ENCODE peak calls at places on chromosomes 6 and 20, in seven cellular contexts. O, L, I, F, C, E and R are unnamed samples.

GRCh38 chr6:154276810-154277577 is 79.6 kb downstream of the IPCEF1 start:
- DNase-seq in O (no peak), E (no peak), L (peak), I (no peak), F (no peak), C (no peak), R (no peak)

GRCh38 chr20:51008718-51009117 is 14.2 kb downstream of the KCNG1 start:
- DNase-seq in F (no peak), I (peak), L (no peak), C (no peak), E (no peak), O (no peak), R (no peak)

GRCh38 chr6:111843347-111844147 is 29.7 kb downstream of the FYN start:
- DNase-seq in L (no peak), F (no peak), C (no peak), O (peak), E (no peak), I (no peak), R (no peak)

GRCh38 chr6:142856857-142857608 is 87.9 kb downstream of the HIVEP2 start:
- DNase-seq in E (no peak), L (no peak), O (peak), F (no peak), I (no peak), C (no peak), R (no peak)

GRCh38 chr6:65410309-65410708 is 296.7 kb downstream of the EYS start:
- DNase-seq in E (no peak), C (no peak), F (no peak), O (no peak), L (no peak), I (no peak), R (no peak)

GRCh38 chr6:83270971-83271714 is 78.0 kb downstream of the RWDD2A start:
- DNase-seq in E (no peak), L (no peak), I (no peak), C (no peak), F (no peak), O (no peak), R (no peak)

GRCh38 chr20:18719426-18719825 is 94.2 kb upstream of the SCP2D1 start:
- DNase-seq in E (no peak), L (no peak), F (no peak), O (no peak), I (no peak), C (no peak), R (no peak)

GRCh38 chr20:11797161-11797560 is 120.5 kb upstream of the BTBD3 start:
- DNase-seq in I (no peak), O (no peak), C (no peak), F (no peak), L (no peak), E (no peak), R (no peak)

GRCh38 chr20:20198011-20198410 is 145.7 kb downstream of the CFAP61 start:
- DNase-seq in E (no peak), L (no peak), O (no peak), C (no peak), I (no peak), F (no peak), R (no peak)

GRCh38 chr6:95596021-95596420 is 18.7 kb downstream of the MANEA start:
- DNase-seq in F (no peak), E (no peak), I (no peak), L (no peak), C (no peak), O (no peak), R (no peak)

GRCh38 chr6:27479319-27480182 is 6.6 kb upstream of the ZNF184 start:
- DNase-seq in I (peak), O (peak), C (peak), E (peak), L (peak), F (peak), R (peak)

GRCh38 chr20:4160761-4161305 is 145.5 kb upstream of the RNF24 start:
- DNase-seq in L (no peak), E (no peak), I (no peak), O (no peak), C (no peak), F (no peak), R (peak)

GRCh38 chr6:7809346-7809745 is 83.4 kb downstream of the BMP6 start:
- DNase-seq in O (no peak), F (no peak), I (no peak), L (no peak), C (no peak), E (no peak), R (no peak)

GRCh38 chr6:110529355-110529754 is 52.9 kb upstream of the SLC22A16 start:
- DNase-seq in E (no peak), O (no peak), F (no peak), I (no peak), C (no peak), L (no peak), R (no peak)

GRCh38 chr20:47725248-47725973 is 59.9 kb downstream of the SULF2 start:
- DNase-seq in C (peak), I (peak), F (peak), O (peak), E (peak), L (peak), R (peak)

GRCh38 chr6:28758046-28758817 is 165.6 kb downstream of the TRIM27 start:
- DNase-seq in L (peak), O (no peak), I (no peak), C (no peak), E (no peak), F (no peak), R (no peak)

GRCh38 chr6:168605964-168606363 is 165.0 kb downstream of the SMOC2 start:
- DNase-seq in I (no peak), F (no peak), E (no peak), O (no peak), C (no peak), L (no peak), R (no peak)

GRCh38 chr6:30879684-30880427 is 4.5 kb upstream of the DDR1 start:
- DNase-seq in O (no peak), C (no peak), I (no peak), E (no peak), F (no peak), L (no peak), R (no peak)

GRCh38 chr6:118705799-118706481 is 54.5 kb upstream of the CEP85L start:
- DNase-seq in F (no peak), E (peak), O (no peak), C (no peak), L (no peak), I (no peak), R (no peak)

GRCh38 chr20:39070484-39071231 is 108.5 kb downstream of the DHX35 start:
- DNase-seq in I (no peak), L (no peak), E (no peak), C (no peak), F (no peak), O (no peak), R (no peak)

GRCh38 chr20:38987777-38988176 is 25.6 kb downstream of the DHX35 start:
- DNase-seq in I (no peak), F (no peak), L (no peak), O (no peak), C (no peak), E (no peak), R (no peak)

GRCh38 chr6:139778688-139779087 is 404.2 kb upstream of the CITED2 start:
- DNase-seq in C (no peak), E (no peak), I (no peak), F (no peak), O (no peak), L (no peak), R (no peak)

GRCh38 chr6:166415833-166416347 is 33.1 kb upstream of the MPC1 start:
- DNase-seq in E (no peak), I (no peak), O (no peak), F (no peak), L (no peak), C (no peak), R (no peak)

GRCh38 chr6:56864171-56864616 is 90.7 kb upstream of the BEND6 start:
- DNase-seq in C (no peak), L (no peak), E (no peak), I (no peak), F (no peak), O (no peak), R (no peak)

GRCh38 chr6:101666256-101666655 is 272.7 kb downstream of the GRIK2 start:
- DNase-seq in F (no peak), I (no peak), O (no peak), L (peak), C (no peak), E (no peak), R (no peak)

GRCh38 chr6:116876635-116877611 is at the start of gene RFX6:
- DNase-seq in E (no peak), C (no peak), L (no peak), O (no peak), I (peak), F (no peak), R (peak)

GRCh38 chr6:161523367-161523766 is 249.5 kb upstream of the AGPAT4 start:
- DNase-seq in F (no peak), C (no peak), I (no peak), E (no peak), O (no peak), L (no peak), R (no peak)

GRCh38 chr6:160996316-160996715 is 4.7 kb downstream of the MAP3K4 start:
- DNase-seq in C (no peak), I (no peak), F (no peak), L (no peak), E (no peak), O (no peak), R (no peak)

GRCh38 chr20:23412026-23412425 is 9.3 kb downstream of the NAPB start:
- DNase-seq in E (no peak), I (no peak), O (no peak), L (peak), F (no peak), C (no peak), R (no peak)

DNA sequence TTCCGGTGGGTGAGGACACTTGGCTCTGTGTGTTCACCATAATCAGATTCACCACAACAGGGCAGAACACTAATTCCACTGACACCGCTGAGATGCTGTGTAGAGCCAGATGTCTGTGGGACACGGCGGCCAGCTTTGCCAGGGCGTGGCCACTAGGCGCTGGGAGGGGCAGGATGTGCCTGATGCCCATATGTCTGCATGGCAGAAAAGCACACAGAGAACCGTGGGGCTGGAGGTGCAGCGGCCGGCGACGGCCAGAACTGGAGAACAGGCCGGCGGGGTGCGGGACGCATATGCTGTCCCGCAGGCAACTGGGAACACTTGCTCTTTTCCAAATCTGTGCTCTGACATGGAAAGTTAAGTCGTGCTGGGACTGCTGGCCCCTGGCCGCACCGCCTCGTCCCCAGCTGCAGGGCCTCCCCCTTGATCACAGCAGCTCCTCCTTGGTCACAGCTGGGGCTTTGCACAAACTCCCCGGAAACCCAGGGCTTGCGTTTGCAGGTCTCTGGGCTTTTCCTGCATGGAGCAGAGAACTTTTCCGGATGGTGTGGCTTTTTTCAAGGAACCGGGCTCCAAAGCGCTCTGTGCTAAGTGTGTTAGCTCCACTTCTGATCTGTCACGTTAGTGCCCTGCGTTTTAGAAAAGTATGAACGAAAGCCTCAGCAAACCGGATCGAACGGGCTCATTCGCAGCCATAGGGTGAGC is 31.1 kb downstream of the NTSR1 start:
- DNase-seq in C (peak), E (no peak), O (peak), I (peak), L (no peak), F (no peak), R (no peak)
- H3K4me3 ChIP-seq in C (peak), E (no peak), O (peak), I (no peak), L (no peak), F (no peak), R (no peak)

DNA sequence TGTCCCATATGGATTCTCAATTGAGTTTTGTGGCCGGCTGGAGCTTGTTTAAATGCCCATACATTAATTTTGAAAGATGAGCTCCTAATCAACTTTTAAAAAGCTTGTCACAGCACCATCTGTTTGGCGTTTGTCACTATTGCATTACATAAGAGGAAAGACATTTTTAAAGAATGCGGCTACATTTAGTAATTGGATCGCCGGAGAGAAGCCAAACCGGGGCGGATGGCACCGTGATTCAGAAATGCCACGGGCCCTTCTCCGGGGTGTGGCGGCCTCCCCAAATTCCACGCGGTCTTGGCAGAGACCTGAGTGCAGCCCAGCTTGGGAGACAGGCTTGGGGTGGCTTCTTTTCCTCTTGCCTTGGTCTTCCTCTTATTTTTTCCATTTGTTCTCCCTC is 67.7 kb upstream of the ZNFX1 start:
- DNase-seq in C (peak), O (no peak), F (no peak), L (peak), I (no peak), E (no peak), R (no peak)
- H3K27ac ChIP-seq in C (peak), O (no peak), F (no peak), L (peak), I (no peak), E (no peak), R (no peak)

GRCh38 chr6:39050453-39051112 is 2.0 kb downstream of the GLP1R start:
- DNase-seq in E (no peak), F (no peak), L (no peak), C (no peak), O (no peak), I (no peak), R (no peak)

GRCh38 chr6:39047434-39048327 is 900 bp upstream of the GLP1R start:
- DNase-seq in F (no peak), L (no peak), I (no peak), C (no peak), E (no peak), O (no peak), R (no peak)

GRCh38 chr6:39049575-39050283 is 1.1 kb downstream of the GLP1R start:
- DNase-seq in O (no peak), C (no peak), F (no peak), E (no peak), L (no peak), I (no peak), R (no peak)

GRCh38 chr6:39051399-39052122 is 3.0 kb downstream of the GLP1R start:
- DNase-seq in L (no peak), E (no peak), F (no peak), I (no peak), O (no peak), C (no peak), R (no peak)

DNA sequence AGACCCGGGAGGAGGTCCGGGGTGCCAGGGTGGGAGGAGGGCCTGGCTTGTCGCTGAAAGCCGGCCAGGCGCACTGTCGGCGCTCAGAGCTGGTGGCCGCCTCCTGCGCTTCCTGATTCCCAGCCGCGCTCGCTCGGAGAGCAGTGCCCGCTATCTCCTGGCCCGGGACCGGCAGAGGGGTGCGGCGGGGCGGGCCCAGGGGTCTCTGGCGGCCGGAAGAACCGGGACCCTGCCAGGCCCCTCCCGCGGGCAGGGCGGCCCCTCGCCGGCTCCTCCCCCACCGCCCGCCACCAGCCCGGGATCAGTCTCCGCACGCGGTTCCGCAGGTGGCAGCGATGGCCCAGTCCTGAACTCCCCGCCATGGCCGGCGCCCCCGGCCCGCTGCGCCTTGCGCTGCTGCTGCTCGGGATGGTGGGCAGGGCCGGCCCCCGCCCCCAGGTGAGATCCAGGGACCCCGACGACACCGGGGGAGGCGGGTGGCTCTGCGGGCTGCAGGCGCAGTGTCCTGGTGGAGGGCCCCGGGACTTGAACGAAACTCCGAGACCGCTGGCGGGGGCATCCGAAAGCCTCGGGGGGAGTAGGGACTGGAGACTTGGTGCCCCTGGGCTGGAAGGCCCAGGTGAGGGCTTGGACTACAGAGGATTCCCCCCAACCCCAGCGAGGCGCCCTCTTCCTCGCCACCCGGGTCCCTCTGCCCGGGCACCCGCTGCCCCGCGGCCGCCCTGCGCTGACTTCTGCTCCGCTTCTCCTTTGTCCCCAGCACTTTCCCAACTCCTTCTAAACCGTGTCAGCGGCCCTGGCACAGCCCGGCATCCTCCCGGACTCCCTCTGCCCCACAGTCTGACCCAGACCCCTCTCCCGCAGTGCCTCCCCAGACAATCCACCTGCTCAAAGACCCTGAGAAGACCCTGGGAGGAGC is at the start of gene GLP1R:
- DNase-seq in L (no peak), C (peak), I (no peak), O (no peak), E (peak), F (no peak), R (no peak)
- H3K4me3 ChIP-seq in L (peak), C (peak), I (peak), O (peak), E (peak), F (peak), R (no peak)

GRCh38 chr6:79617521-79617941 is 13.6 kb upstream of the SH3BGRL2 start:
- DNase-seq in L (no peak), F (no peak), I (no peak), O (no peak), C (no peak), E (no peak), R (no peak)
- H3K27ac ChIP-seq in L (no peak), F (no peak), I (no peak), O (no peak), C (no peak), E (no peak), R (peak)

GRCh38 chr6:16948376-16948775 is 153.5 kb upstream of the STMND1 start:
- DNase-seq in C (no peak), O (no peak), I (no peak), L (no peak), E (no peak), F (no peak), R (no peak)
- H3K4me3 ChIP-seq in C (no peak), O (no peak), I (no peak), L (no peak), E (no peak), F (no peak), R (no peak)

GRCh38 chr20:41049451-41049850 is 20.8 kb downstream of the TOP1 start:
- DNase-seq in E (no peak), O (no peak), C (no peak), I (no peak), L (no peak), F (no peak), R (no peak)

GRCh38 chr20:41048475-41049242 is 20.0 kb downstream of the TOP1 start:
- DNase-seq in F (no peak), L (no peak), O (no peak), I (no peak), E (no peak), C (no peak), R (no peak)

GRCh38 chr20:41046716-41047115 is 18.1 kb downstream of the TOP1 start:
- DNase-seq in F (no peak), C (no peak), E (no peak), I (no peak), O (no peak), L (no peak), R (no peak)

GRCh38 chr20:41047279-41047974 is 18.8 kb downstream of the TOP1 start:
- DNase-seq in C (no peak), E (no peak), O (no peak), I (no peak), L (no peak), F (no peak), R (no peak)

GRCh38 chr20:41047975-41048305 is 19.3 kb downstream of the TOP1 start:
- DNase-seq in L (no peak), F (no peak), O (no peak), I (no peak), E (no peak), C (no peak), R (no peak)
- H3K27ac ChIP-seq in L (peak), F (peak), O (peak), I (peak), E (no peak), C (peak), R (no peak)

GRCh38 chr6:41727705-41728072 is 7.7 kb downstream of the TFEB start:
- DNase-seq in L (no peak), C (no peak), F (no peak), O (no peak), I (no peak), E (no peak), R (no peak)
- H3K4me3 ChIP-seq in L (no peak), C (no peak), F (no peak), O (no peak), I (no peak), E (no peak), R (no peak)

GRCh38 chr6:170025341-170026271 is 265.3 kb downstream of the DLL1 start:
- DNase-seq in O (no peak), L (no peak), I (no peak), E (no peak), F (no peak), C (no peak), R (peak)

GRCh38 chr6:170022827-170023619 is 267.9 kb downstream of the DLL1 start:
- DNase-seq in F (no peak), O (no peak), C (peak), E (no peak), I (no peak), L (no peak), R (peak)

GRCh38 chr6:170023620-170024521 is 267.0 kb downstream of the DLL1 start:
- DNase-seq in C (peak), O (no peak), F (no peak), I (no peak), L (no peak), E (no peak), R (no peak)

GRCh38 chr6:170026272-170027110 is 264.4 kb downstream of the DLL1 start:
- DNase-seq in F (no peak), L (no peak), O (no peak), I (peak), C (no peak), E (no peak), R (peak)

DNA sequence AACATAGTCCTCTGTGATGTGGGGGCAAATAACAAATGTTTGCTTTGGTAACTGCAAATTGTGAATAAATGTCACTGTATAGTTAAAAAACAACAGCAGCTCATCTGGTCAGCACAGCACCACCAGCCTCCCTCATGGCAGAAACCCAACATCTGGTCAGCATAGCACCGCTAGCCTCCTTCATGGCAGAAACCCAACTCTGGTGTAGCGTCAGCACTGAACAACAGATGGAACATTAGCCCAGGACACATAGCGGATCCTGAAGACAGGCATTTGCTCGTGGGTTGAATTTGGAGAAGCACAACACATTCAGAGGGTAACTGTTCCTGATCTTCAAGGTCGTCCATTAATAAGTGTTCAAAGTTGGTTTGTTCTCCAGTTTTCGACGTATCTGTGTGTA is 265.9 kb downstream of the DLL1 start:
- DNase-seq in L (no peak), O (no peak), E (no peak), F (peak), C (peak), I (peak), R (no peak)
- H3K27ac ChIP-seq in L (no peak), O (no peak), E (no peak), F (no peak), C (no peak), I (no peak), R (no peak)

GRCh38 chr6:68740828-68741500 is 105.9 kb downstream of the ADGRB3 start:
- DNase-seq in E (no peak), I (no peak), L (no peak), O (no peak), F (no peak), C (no peak), R (no peak)
- H3K4me3 ChIP-seq in E (no peak), I (no peak), L (no peak), O (no peak), F (no peak), C (no peak), R (no peak)

GRCh38 chr6:170178561-170179477 is 112.1 kb downstream of the DLL1 start:
- DNase-seq in F (no peak), O (no peak), E (no peak), I (peak), L (no peak), C (peak), R (peak)
- H3K27ac ChIP-seq in F (no peak), O (no peak), E (no peak), I (peak), L (no peak), C (no peak), R (peak)